ENCODE peak calls at places on chromosomes 7 and 10, in five cellular contexts. One of them, this sample, is unnamed.
A peak's percentile ranks its signal among the peaks of the same experiment; 100 is the strongest.

GRCh38 chr10:114458955-114459354 is 54.7 kb upstream of the AFAP1L2 start:
- DNase-seq in left ventricle myocardium inferior: peak; percentile 30
- DNase-seq in GM12865: peak; percentile 67
- DNase-seq in fibroblast of pulmonary artery: peak; percentile 26
- DNase-seq in endothelial cell: peak; percentile 60
- DNase-seq in this sample: peak; percentile 63

GRCh38 chr10:67607472-67607871 is 88.5 kb downstream of the CTNNA3 start:
- DNase-seq in GM12865: no peak
- DNase-seq in fibroblast of pulmonary artery: peak; percentile 31
- DNase-seq in left ventricle myocardium inferior: no peak
- DNase-seq in endothelial cell: no peak
- DNase-seq in this sample: no peak

GRCh38 chr10:119412244-119412750 is 130.2 kb downstream of the RGS10 start:
- DNase-seq in endothelial cell: no peak
- DNase-seq in left ventricle myocardium inferior: peak; percentile 83
- DNase-seq in fibroblast of pulmonary artery: peak; percentile 48
- DNase-seq in GM12865: no peak
- DNase-seq in this sample: peak; percentile 47

GRCh38 chr7:142583424-142583823 is 165.8 kb upstream of the PRSS1 start:
- DNase-seq in GM12865: peak; percentile 79
- DNase-seq in left ventricle myocardium inferior: no peak
- DNase-seq in fibroblast of pulmonary artery: peak; percentile 71
- DNase-seq in endothelial cell: no peak
- DNase-seq in this sample: no peak

GRCh38 chr7:151895008-151895661 is 18.2 kb upstream of the PRKAG2 start:
- DNase-seq in endothelial cell: no peak
- DNase-seq in fibroblast of pulmonary artery: no peak
- DNase-seq in left ventricle myocardium inferior: no peak
- DNase-seq in GM12865: no peak
- DNase-seq in this sample: no peak

GRCh38 chr7:42876182-42877068 is 35.4 kb downstream of the C7orf25 start:
- DNase-seq in left ventricle myocardium inferior: no peak
- DNase-seq in endothelial cell: peak; percentile 67
- DNase-seq in GM12865: peak; percentile 61
- DNase-seq in fibroblast of pulmonary artery: peak; percentile 72
- DNase-seq in this sample: peak; percentile 62

GRCh38 chr10:84540022-84540616 is 211.7 kb downstream of the CCSER2 start:
- DNase-seq in endothelial cell: no peak
- DNase-seq in fibroblast of pulmonary artery: peak; percentile 71
- DNase-seq in left ventricle myocardium inferior: no peak
- DNase-seq in GM12865: no peak
- DNase-seq in this sample: no peak

GRCh38 chr10:2760736-2761135 is 306.6 kb upstream of the PFKP start:
- DNase-seq in fibroblast of pulmonary artery: no peak
- DNase-seq in left ventricle myocardium inferior: no peak
- DNase-seq in GM12865: peak; percentile 7
- DNase-seq in endothelial cell: no peak
- DNase-seq in this sample: no peak

GRCh38 chr10:116925061-116925460 is 75.8 kb downstream of the ENO4 start:
- DNase-seq in endothelial cell: no peak
- DNase-seq in left ventricle myocardium inferior: no peak
- DNase-seq in GM12865: no peak
- DNase-seq in fibroblast of pulmonary artery: no peak
- DNase-seq in this sample: no peak

GRCh38 chr10:85859859-85860258 is 506.7 kb downstream of the GRID1 start:
- DNase-seq in endothelial cell: no peak
- DNase-seq in GM12865: no peak
- DNase-seq in fibroblast of pulmonary artery: no peak
- DNase-seq in left ventricle myocardium inferior: no peak
- DNase-seq in this sample: no peak

GRCh38 chr7:134870781-134871180 is 91.3 kb downstream of the CALD1 start:
- DNase-seq in fibroblast of pulmonary artery: no peak
- DNase-seq in endothelial cell: no peak
- DNase-seq in GM12865: no peak
- DNase-seq in left ventricle myocardium inferior: no peak
- DNase-seq in this sample: no peak

GRCh38 chr7:26858229-26858568 is 6.2 kb downstream of the SKAP2 start:
- DNase-seq in GM12865: no peak
- DNase-seq in left ventricle myocardium inferior: no peak
- DNase-seq in endothelial cell: no peak
- DNase-seq in fibroblast of pulmonary artery: no peak
- DNase-seq in this sample: no peak

GRCh38 chr10:73110345-73110849 is at the start of gene NUDT13:
- DNase-seq in endothelial cell: peak; percentile 57
- DNase-seq in fibroblast of pulmonary artery: peak; percentile 84
- DNase-seq in left ventricle myocardium inferior: peak; percentile 54
- DNase-seq in GM12865: peak; percentile 89
- DNase-seq in this sample: peak; percentile 67

GRCh38 chr7:38453187-38453586 is 178.0 kb downstream of the AMPH start:
- DNase-seq in left ventricle myocardium inferior: no peak
- DNase-seq in fibroblast of pulmonary artery: no peak
- DNase-seq in endothelial cell: no peak
- DNase-seq in GM12865: no peak
- DNase-seq in this sample: no peak

GRCh38 chr10:132608511-132609195 is 71.1 kb downstream of the INPP5A start:
- DNase-seq in GM12865: no peak
- DNase-seq in left ventricle myocardium inferior: no peak
- DNase-seq in fibroblast of pulmonary artery: no peak
- DNase-seq in endothelial cell: no peak
- DNase-seq in this sample: no peak

GRCh38 chr7:229184-229964 is 37.0 kb downstream of the FAM20C start:
- DNase-seq in GM12865: no peak
- DNase-seq in fibroblast of pulmonary artery: peak; percentile 95
- DNase-seq in endothelial cell: no peak
- DNase-seq in left ventricle myocardium inferior: peak; percentile 75
- DNase-seq in this sample: no peak

GRCh38 chr10:93703841-93704240 is 1.4 kb upstream of the FRA10AC1 start:
- DNase-seq in fibroblast of pulmonary artery: no peak
- DNase-seq in GM12865: no peak
- DNase-seq in left ventricle myocardium inferior: no peak
- DNase-seq in endothelial cell: no peak
- DNase-seq in this sample: no peak

GRCh38 chr10:93703066-93703465 is 674 bp upstream of the FRA10AC1 start:
- DNase-seq in endothelial cell: no peak
- DNase-seq in fibroblast of pulmonary artery: peak; percentile 15
- DNase-seq in GM12865: peak; percentile 11
- DNase-seq in left ventricle myocardium inferior: no peak
- DNase-seq in this sample: no peak

GRCh38 chr10:93707623-93708022 is 5.2 kb upstream of the FRA10AC1 start:
- DNase-seq in GM12865: peak; percentile 7
- DNase-seq in fibroblast of pulmonary artery: no peak
- DNase-seq in endothelial cell: no peak
- DNase-seq in left ventricle myocardium inferior: no peak
- DNase-seq in this sample: no peak

GRCh38 chr10:93701903-93702277 is 502 bp downstream of the FRA10AC1 start:
- DNase-seq in left ventricle myocardium inferior: no peak
- DNase-seq in GM12865: peak; percentile 27
- DNase-seq in fibroblast of pulmonary artery: peak; percentile 60
- DNase-seq in endothelial cell: no peak
- DNase-seq in this sample: no peak

GRCh38 chr10:93702278-93703001 is at the start of gene FRA10AC1:
- DNase-seq in endothelial cell: peak; percentile 94
- DNase-seq in GM12865: peak; percentile 97
- DNase-seq in fibroblast of pulmonary artery: peak; percentile 95
- DNase-seq in left ventricle myocardium inferior: peak; percentile 92
- DNase-seq in this sample: peak; percentile 89
- TF ChIP-seq CTCF in endothelial cell: no peak
- TF ChIP-seq CTCF in GM12865: peak; percentile 47
- TF ChIP-seq CTCF in fibroblast of pulmonary artery: peak; percentile 30
- TF ChIP-seq CTCF in left ventricle myocardium inferior: peak; percentile 60
- TF ChIP-seq CTCF in this sample: peak; percentile 36

DNA sequence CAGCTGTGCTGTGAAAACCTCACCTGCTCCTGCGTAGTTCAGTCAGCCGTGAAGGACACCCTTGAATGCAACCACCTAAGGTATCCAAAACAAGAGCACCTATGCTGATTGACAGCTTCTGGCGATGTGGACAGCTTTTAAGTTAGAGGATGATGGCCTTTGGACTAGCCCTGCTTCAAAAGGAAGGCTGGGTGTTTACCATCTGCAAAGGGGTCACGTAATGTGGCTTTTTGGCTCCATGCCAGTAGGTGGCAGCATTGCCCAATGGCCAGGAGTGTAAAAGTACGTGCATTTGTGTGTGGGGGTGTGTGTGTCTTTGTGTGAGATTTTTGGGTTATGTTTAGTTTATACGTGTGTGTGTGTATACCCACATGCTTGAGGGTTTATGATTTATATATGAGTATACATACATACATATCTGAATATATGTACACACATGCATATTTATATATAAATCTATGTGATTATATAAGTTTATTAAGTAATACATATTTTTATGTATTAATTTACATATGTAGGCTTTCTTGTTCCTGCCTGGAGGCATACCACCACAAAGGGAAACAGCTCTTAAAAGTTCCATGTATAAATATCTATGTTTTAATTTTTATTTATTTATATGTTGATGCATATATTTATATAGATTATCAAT is 236.3 kb upstream of the ANKRD30A start:
- DNase-seq in fibroblast of pulmonary artery: peak; percentile 29
- DNase-seq in endothelial cell: peak; percentile 76
- DNase-seq in GM12865: peak; percentile 57
- DNase-seq in left ventricle myocardium inferior: no peak
- DNase-seq in this sample: peak; percentile 60
- TF ChIP-seq CTCF in fibroblast of pulmonary artery: peak; percentile 1
- TF ChIP-seq CTCF in endothelial cell: peak; percentile 76
- TF ChIP-seq CTCF in GM12865: peak; percentile 74
- TF ChIP-seq CTCF in left ventricle myocardium inferior: no peak
- TF ChIP-seq CTCF in this sample: peak; percentile 73

GRCh38 chr10:61139230-61139928 is 195.4 kb upstream of the RHOBTB1 start:
- DNase-seq in GM12865: no peak
- DNase-seq in fibroblast of pulmonary artery: no peak
- DNase-seq in endothelial cell: no peak
- DNase-seq in left ventricle myocardium inferior: no peak
- DNase-seq in this sample: no peak
- TF ChIP-seq CTCF in GM12865: no peak
- TF ChIP-seq CTCF in fibroblast of pulmonary artery: no peak
- TF ChIP-seq CTCF in endothelial cell: no peak
- TF ChIP-seq CTCF in left ventricle myocardium inferior: no peak
- TF ChIP-seq CTCF in this sample: no peak

GRCh38 chr10:69939033-69939432 is 113.6 kb upstream of the MACROH2A2 start:
- DNase-seq in fibroblast of pulmonary artery: no peak
- DNase-seq in GM12865: no peak
- DNase-seq in left ventricle myocardium inferior: no peak
- DNase-seq in endothelial cell: no peak
- DNase-seq in this sample: no peak

GRCh38 chr10:69938541-69938991 is 114.1 kb upstream of the MACROH2A2 start:
- DNase-seq in GM12865: no peak
- DNase-seq in fibroblast of pulmonary artery: no peak
- DNase-seq in endothelial cell: no peak
- DNase-seq in left ventricle myocardium inferior: no peak
- DNase-seq in this sample: no peak

GRCh38 chr10:69936091-69936490 is 116.6 kb upstream of the MACROH2A2 start:
- DNase-seq in endothelial cell: no peak
- DNase-seq in GM12865: peak; percentile 25
- DNase-seq in left ventricle myocardium inferior: no peak
- DNase-seq in fibroblast of pulmonary artery: no peak
- DNase-seq in this sample: no peak

GRCh38 chr10:69939481-69939880 is 113.2 kb upstream of the MACROH2A2 start:
- DNase-seq in endothelial cell: no peak
- DNase-seq in fibroblast of pulmonary artery: no peak
- DNase-seq in GM12865: no peak
- DNase-seq in left ventricle myocardium inferior: no peak
- DNase-seq in this sample: no peak

DNA sequence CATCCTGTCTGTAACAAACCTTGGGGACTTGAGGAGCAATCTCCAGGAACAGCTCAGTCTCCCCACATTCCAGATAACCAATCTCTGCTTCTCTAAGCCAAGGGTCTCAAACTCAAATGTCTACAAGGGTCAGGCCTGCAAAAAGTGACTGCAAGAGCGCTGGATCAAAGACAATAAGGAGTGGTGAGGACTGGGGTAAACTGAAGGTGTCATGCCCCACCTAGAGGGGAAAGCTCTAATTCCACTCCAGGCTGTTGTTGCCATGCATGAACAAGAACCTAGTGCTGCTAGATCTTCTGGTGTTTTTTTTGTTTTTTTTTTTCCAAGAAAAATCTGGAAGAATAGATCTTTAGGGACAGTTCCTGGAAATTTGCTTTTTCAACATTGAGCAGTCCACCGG is 117.9 kb upstream of the MACROH2A2 start:
- DNase-seq in GM12865: no peak
- DNase-seq in fibroblast of pulmonary artery: no peak
- DNase-seq in left ventricle myocardium inferior: no peak
- DNase-seq in endothelial cell: no peak
- DNase-seq in this sample: no peak
- TF ChIP-seq CTCF in GM12865: no peak
- TF ChIP-seq CTCF in fibroblast of pulmonary artery: peak; percentile 2
- TF ChIP-seq CTCF in left ventricle myocardium inferior: no peak
- TF ChIP-seq CTCF in endothelial cell: no peak
- TF ChIP-seq CTCF in this sample: peak; percentile 21

GRCh38 chr7:2321020-2321419 is 6.8 kb upstream of the SNX8 start:
- DNase-seq in GM12865: no peak
- DNase-seq in left ventricle myocardium inferior: no peak
- DNase-seq in fibroblast of pulmonary artery: no peak
- DNase-seq in endothelial cell: no peak
- DNase-seq in this sample: no peak
- TF ChIP-seq CTCF in GM12865: no peak
- TF ChIP-seq CTCF in left ventricle myocardium inferior: no peak
- TF ChIP-seq CTCF in fibroblast of pulmonary artery: peak; percentile 24
- TF ChIP-seq CTCF in endothelial cell: no peak
- TF ChIP-seq CTCF in this sample: no peak

This sample was measured in BE2C.